ENCODE peak calls at places on chromosomes 3 and 15, in ten cellular contexts. H is ovary, K is right lobe of liver, I is left ventricle myocardium inferior, M is pancreas, R is heart right ventricle, L is right cardiac atrium, C is K562, P is vagina, E is tibial nerve. N is an unnamed sample.

GRCh38 chr15:35000511-35000910 is 12.4 kb upstream of the ZNF770 start:
- DNase-seq in E (no peak), K (peak; percentile 25), P (no peak), L (no peak), C (no peak), I (no peak), R (no peak), M (peak; percentile 49), H (no peak), N (no peak)

GRCh38 chr3:114714957-114715356 is 421.1 kb downstream of the TIGIT start:
- DNase-seq in P (no peak), C (no peak), H (no peak), R (no peak), I (no peak), M (no peak), L (no peak), E (no peak), K (no peak), N (peak; percentile 56)

GRCh38 chr3:81216192-81216591 is 545.3 kb downstream of the GBE1 start:
- DNase-seq in E (no peak), M (no peak), C (no peak), K (no peak), H (no peak), I (no peak), R (no peak), L (no peak), P (no peak), N (no peak)

GRCh38 chr3:48416546-48416945 is 13.3 kb downstream of the PLXNB1 start:
- DNase-seq in I (no peak), C (no peak), E (no peak), M (no peak), R (no peak), L (peak; percentile 16), H (no peak), P (no peak), K (no peak), N (no peak)

GRCh38 chr3:141578197-141578596 is 91.4 kb downstream of the RASA2 start:
- DNase-seq in P (no peak), M (no peak), L (no peak), I (no peak), H (no peak), R (no peak), K (no peak), E (no peak), C (no peak), N (peak; percentile 15)

GRCh38 chr15:91909111-91909510 is 55.6 kb downstream of the SLCO3A1 start:
- DNase-seq in R (no peak), H (no peak), I (no peak), L (no peak), E (no peak), C (no peak), M (no peak), K (no peak), P (no peak), N (no peak)

GRCh38 chr15:65212097-65212496 is 824 bp upstream of the CILP start:
- DNase-seq in H (no peak), K (no peak), L (no peak), M (no peak), R (no peak), I (no peak), P (no peak), E (no peak), C (peak; percentile 91), N (peak; percentile 4)

GRCh38 chr3:142459929-142460328 is 12.1 kb upstream of the XRN1 start:
- DNase-seq in P (no peak), K (no peak), C (no peak), R (no peak), M (no peak), I (no peak), E (no peak), H (no peak), L (no peak), N (peak; percentile 74)

GRCh38 chr15:63969652-63970421 is 76.4 kb downstream of the DAPK2 start:
- DNase-seq in C (no peak), E (no peak), K (peak; percentile 70), M (peak; percentile 92), R (no peak), H (no peak), L (no peak), P (peak; percentile 70), I (no peak), N (peak; percentile 100)

GRCh38 chr3:150077581-150078247 is 107.0 kb upstream of the PFN2 start:
- DNase-seq in M (no peak), L (no peak), P (peak; percentile 1), H (no peak), I (no peak), R (no peak), K (no peak), C (no peak), E (no peak), N (no peak)

GRCh38 chr3:136142592-136142991 is 53.5 kb downstream of the MSL2 start:
- DNase-seq in E (no peak), L (no peak), M (no peak), R (no peak), K (no peak), H (no peak), C (no peak), P (no peak), I (no peak), N (no peak)

GRCh38 chr15:68629519-68630204 is 50.9 kb downstream of the CORO2B start:
- DNase-seq in C (no peak), L (no peak), H (no peak), E (no peak), M (no peak), K (no peak), R (no peak), I (no peak), P (no peak), N (no peak)

DNA sequence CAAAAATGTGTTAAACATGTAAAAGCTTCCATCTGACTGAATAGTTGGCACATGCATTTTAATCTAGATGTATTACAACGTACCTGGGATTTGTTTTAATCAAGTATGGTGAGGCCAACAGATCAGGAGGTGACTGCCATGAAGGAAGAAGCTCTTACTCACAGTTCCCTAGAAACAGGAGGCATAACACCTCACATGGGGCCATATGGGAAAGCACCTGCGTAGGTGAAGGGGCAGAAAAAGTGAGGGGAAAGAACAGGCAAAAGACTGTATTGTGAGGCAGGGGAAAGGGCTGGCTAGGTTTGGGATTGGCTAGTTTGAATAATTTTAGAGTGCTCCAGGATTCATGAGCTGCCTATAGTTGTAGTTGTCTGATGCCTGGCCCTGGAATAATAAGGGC is 9.6 kb downstream of the SQOR start:
- DNase-seq in K (no peak), I (no peak), L (no peak), C (no peak), H (no peak), E (no peak), R (no peak), M (no peak), P (no peak), N (no peak)
- H3K27ac ChIP-seq in K (no peak overlapping the region), I (no peak overlapping the region), L (no peak overlapping the region), C (no peak overlapping the region), H (no peak overlapping the region), E (peak overlapping the region; percentile 64), R (no peak overlapping the region), M (no peak overlapping the region), P (no peak overlapping the region), N (no peak overlapping the region)

DNA sequence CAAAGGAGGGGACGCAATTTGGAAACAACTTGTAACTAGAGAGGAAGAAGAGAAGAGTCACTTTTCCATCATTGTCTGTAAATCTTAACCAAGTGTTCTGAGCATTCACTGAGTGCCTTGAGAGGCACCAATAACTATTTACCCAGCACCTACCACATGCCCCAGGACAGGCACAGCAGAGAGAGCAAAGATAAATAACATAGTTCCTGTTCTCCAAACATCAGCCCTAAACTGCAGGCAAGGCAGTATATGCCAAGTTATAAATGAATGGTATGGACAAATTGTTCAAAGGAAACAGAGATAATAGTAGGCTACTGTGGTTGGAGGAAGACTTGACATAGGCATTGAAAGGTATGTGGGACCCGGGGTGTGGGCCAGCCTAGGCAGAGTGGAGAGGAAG is 45.6 kb downstream of the ITGB5 start:
- DNase-seq in L (no peak), P (no peak), R (no peak), E (no peak), I (no peak), K (no peak), H (no peak), M (no peak), C (no peak), N (no peak)
- H3K27ac ChIP-seq in L (no peak overlapping the region), P (peak overlapping the region; percentile 27), R (no peak overlapping the region), E (no peak overlapping the region), I (no peak overlapping the region), K (no peak overlapping the region), H (no peak overlapping the region), M (no peak overlapping the region), C (no peak overlapping the region), N (peak overlapping the region; percentile 11)

GRCh38 chr15:84604804-84605203 is 4.0 kb downstream of the ZSCAN2 start:
- DNase-seq in K (no peak), P (no peak), R (no peak), E (no peak), L (no peak), M (no peak), H (no peak), I (no peak), C (no peak), N (no peak)
- H3K27ac ChIP-seq in K (no peak overlapping the region), P (no peak overlapping the region), R (no peak overlapping the region), E (no peak overlapping the region), L (no peak overlapping the region), M (no peak overlapping the region), H (no peak overlapping the region), I (no peak overlapping the region), C (no peak overlapping the region), N (no peak overlapping the region)

GRCh38 chr3:32705232-32705631 is 20.2 kb downstream of the CNOT10 start:
- DNase-seq in H (no peak), E (no peak), R (no peak), P (no peak), C (peak; percentile 36), L (no peak), I (no peak), K (no peak), M (no peak), N (no peak)

GRCh38 chr3:32700244-32700643 is 15.3 kb downstream of the CNOT10 start:
- DNase-seq in C (no peak), L (no peak), K (no peak), P (no peak), I (no peak), R (no peak), H (no peak), E (no peak), M (no peak), N (no peak)

GRCh38 chr3:32707026-32707370 is 22.0 kb downstream of the CNOT10 start:
- DNase-seq in C (no peak), K (no peak), M (no peak), L (no peak), E (no peak), H (no peak), R (no peak), I (no peak), P (no peak), N (no peak)

GRCh38 chr3:32706348-32707025 is 21.5 kb downstream of the CNOT10 start:
- DNase-seq in M (no peak), K (no peak), H (no peak), L (no peak), P (no peak), R (no peak), E (no peak), C (no peak), I (no peak), N (no peak)

DNA sequence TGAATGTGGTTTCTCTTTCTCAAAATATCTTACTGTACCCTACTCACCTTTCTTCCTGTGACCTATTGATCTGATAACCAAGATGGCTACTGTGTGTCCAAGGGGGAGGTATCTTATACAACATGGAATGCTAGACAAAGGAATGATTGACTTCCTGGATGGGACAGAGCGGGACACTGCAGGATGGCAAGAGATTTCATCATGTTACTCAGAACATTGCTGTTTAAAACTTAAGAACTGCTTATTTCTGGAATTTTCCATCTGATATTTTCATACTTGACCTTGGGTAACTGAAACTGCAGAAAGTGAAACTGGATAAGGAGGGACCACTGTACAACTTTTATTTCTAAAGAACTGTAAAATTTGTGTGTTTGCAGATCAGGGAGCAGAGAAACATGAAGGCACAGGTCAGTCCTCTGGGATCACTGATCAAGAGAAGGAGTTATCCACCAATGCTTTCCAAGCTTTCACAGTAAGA is 18.5 kb downstream of the CNOT10 start:
- DNase-seq in L (no peak), C (no peak), M (no peak), R (no peak), K (no peak), E (no peak), I (no peak), H (no peak), P (no peak), N (no peak)
- H3K27ac ChIP-seq in L (no peak overlapping the region), C (peak overlapping the region; percentile 40), M (no peak overlapping the region), R (no peak overlapping the region), K (no peak overlapping the region), E (no peak overlapping the region), I (no peak overlapping the region), H (peak overlapping the region; percentile 25), P (no peak overlapping the region), N (no peak overlapping the region)

N was measured in small intestine.